ENCODE peak calls at places on chromosome 9, in six cellular contexts. One of them, this sample, is unnamed.

GRCh38 chr9:137023583-137023991 is 4.5 kb downstream of the ABCA2 start:
- DNase-seq in left colon: no peak
- DNase-seq in left ventricle myocardium superior: no peak
- DNase-seq in nucleus accumbens: no peak
- DNase-seq in NB4: no peak
- DNase-seq in NCI-H1105: no peak
- DNase-seq in this sample: no peak

GRCh38 chr9:107929439-107929838 is 439.9 kb upstream of the KLF4 start:
- DNase-seq in left colon: peak; percentile 70
- DNase-seq in left ventricle myocardium superior: peak; percentile 74
- DNase-seq in nucleus accumbens: no peak
- DNase-seq in NB4: peak; percentile 7
- DNase-seq in NCI-H1105: peak; percentile 12
- DNase-seq in this sample: no peak

GRCh38 chr9:6014668-6015270 is 655 bp downstream of the RANBP6 start:
- DNase-seq in left colon: no peak
- DNase-seq in left ventricle myocardium superior: no peak
- DNase-seq in nucleus accumbens: no peak
- DNase-seq in NB4: peak; percentile 54
- DNase-seq in NCI-H1105: no peak
- DNase-seq in this sample: peak; percentile 77

GRCh38 chr9:30065888-30066287 is 2318.6 kb upstream of the ACO1 start:
- DNase-seq in left colon: no peak
- DNase-seq in left ventricle myocardium superior: no peak
- DNase-seq in nucleus accumbens: no peak
- DNase-seq in NB4: peak; percentile 44
- DNase-seq in NCI-H1105: no peak
- DNase-seq in this sample: peak; percentile 18

GRCh38 chr9:115403753-115404152 is 285.8 kb upstream of the TNC start:
- DNase-seq in left colon: no peak
- DNase-seq in left ventricle myocardium superior: no peak
- DNase-seq in nucleus accumbens: no peak
- DNase-seq in NB4: no peak
- DNase-seq in NCI-H1105: no peak
- DNase-seq in this sample: no peak

GRCh38 chr9:136228107-136228875 is 17.3 kb downstream of the QSOX2 start:
- DNase-seq in left colon: no peak
- DNase-seq in left ventricle myocardium superior: no peak
- DNase-seq in nucleus accumbens: no peak
- DNase-seq in NB4: peak; percentile 31
- DNase-seq in NCI-H1105: no peak
- DNase-seq in this sample: peak; percentile 92

GRCh38 chr9:14251146-14252071 is 62.5 kb downstream of the NFIB start:
- DNase-seq in left colon: peak; percentile 78
- DNase-seq in left ventricle myocardium superior: peak; percentile 89
- DNase-seq in nucleus accumbens: peak; percentile 46
- DNase-seq in NB4: no peak
- DNase-seq in NCI-H1105: peak; percentile 85
- DNase-seq in this sample: peak; percentile 91

GRCh38 chr9:108093773-108094675 is 604.5 kb upstream of the KLF4 start:
- DNase-seq in left colon: peak; percentile 74
- DNase-seq in left ventricle myocardium superior: no peak
- DNase-seq in nucleus accumbens: no peak
- DNase-seq in NB4: no peak
- DNase-seq in NCI-H1105: no peak
- DNase-seq in this sample: peak; percentile 89

GRCh38 chr9:73009649-73010288 is 56.9 kb upstream of the ALDH1A1 start:
- DNase-seq in left colon: no peak
- DNase-seq in left ventricle myocardium superior: no peak
- DNase-seq in nucleus accumbens: no peak
- DNase-seq in NB4: peak; percentile 16
- DNase-seq in NCI-H1105: no peak
- DNase-seq in this sample: no peak